ENCODE peak calls at places on chromosome 17, in eight cellular contexts. B is neural progenitor cell, J is left ventricle myocardium inferior, M is heart left ventricle, Q is coronary artery, D is GM23338, C is thoracic aorta, R is H1. K is an unnamed sample.

GRCh38 chr17:30291571-30292489 is at the start of gene BLMH:
- DNase-seq in B (peak), J (peak), M (peak), Q (peak), D (peak), C (peak), R (peak), K (peak)

GRCh38 chr17:4969551-4970231 is 2.1 kb upstream of the SPAG7 start:
- DNase-seq in B (no peak), J (no peak), M (no peak), Q (no peak), D (no peak), C (no peak), R (no peak), K (no peak)

GRCh38 chr17:3959295-3959899 is 4.8 kb downstream of the ATP2A3 start:
- DNase-seq in B (no peak), J (no peak), M (no peak), Q (no peak), D (no peak), C (no peak), R (no peak), K (no peak)

GRCh38 chr17:71180801-71181385 is 939.9 kb upstream of the SOX9 start:
- DNase-seq in B (no peak), J (no peak), M (no peak), Q (no peak), D (no peak), C (no peak), R (no peak), K (no peak)

GRCh38 chr17:28645576-28645939 is 600 bp upstream of the BLTP2 start:
- DNase-seq in B (no peak), J (no peak), M (no peak), Q (no peak), D (no peak), C (no peak), R (no peak), K (no peak)

GRCh38 chr17:74715144-74715543 is 2.4 kb upstream of the CD300LF start:
- DNase-seq in B (no peak), J (no peak), M (no peak), Q (no peak), D (no peak), C (no peak), R (no peak), K (no peak)

GRCh38 chr17:31596382-31597323 is 205.2 kb downstream of the RAB11FIP4 start:
- DNase-seq in B (peak), J (peak), M (peak), Q (peak), D (peak), C (peak), R (peak), K (peak)

GRCh38 chr17:8939496-8940334 is 25.8 kb downstream of the PIK3R5 start:
- DNase-seq in B (no peak), J (no peak), M (no peak), Q (no peak), D (peak), C (no peak), R (no peak), K (no peak)

GRCh38 chr17:80781188-80781577 is 210.5 kb upstream of the CHMP6 start:
- DNase-seq in B (no peak), J (no peak), M (no peak), Q (no peak), D (no peak), C (no peak), R (no peak), K (no peak)

GRCh38 chr17:74452027-74452840 is 14.2 kb upstream of the CD300A start:
- DNase-seq in B (no peak), J (no peak), M (peak), Q (no peak), D (no peak), C (no peak), R (no peak), K (no peak)

GRCh38 chr17:12588531-12588930 is 77.2 kb upstream of the MYOCD start:
- DNase-seq in B (no peak), J (no peak), M (no peak), Q (no peak), D (no peak), C (no peak), R (no peak), K (no peak)
- H3K27ac ChIP-seq in B (no peak), J (no peak), M (no peak), Q (no peak), D (no peak), C (no peak), R (no peak), K (no peak)

GRCh38 chr17:82217530-82218204 is 5.0 kb upstream of the CCDC57 start:
- DNase-seq in B (no peak), J (peak), M (peak), Q (peak), D (no peak), C (no peak), R (no peak), K (peak)
- TF ChIP-seq CTCF in B (no peak), J (no peak), M (no peak), Q (no peak), D (no peak), C (no peak), R (no peak), K (no peak)

GRCh38 chr17:18259621-18260331 is 686 bp upstream of the MIEF2 start:
- DNase-seq in B (peak), J (no peak), M (no peak), Q (no peak), D (no peak), C (no peak), R (no peak), K (no peak)
- H3K4me3 ChIP-seq in B (peak), J (peak), M (peak), Q (peak), D (peak), C (peak), R (peak), K (peak)

GRCh38 chr17:49549691-49550678 is 25.7 kb upstream of the NXPH3 start:
- DNase-seq in B (no peak), J (no peak), M (no peak), Q (no peak), D (no peak), C (no peak), R (no peak), K (no peak)
- H3K27ac ChIP-seq in B (no peak), J (no peak), M (no peak), Q (no peak), D (no peak), C (no peak), R (no peak), K (no peak)

GRCh38 chr17:57833597-57833939 is 16.3 kb downstream of the MRPS23 start:
- DNase-seq in B (no peak), J (no peak), M (no peak), Q (no peak), D (no peak), C (no peak), R (no peak), K (no peak)
- TF ChIP-seq CTCF in B (no peak), J (peak), M (no peak), Q (no peak), D (no peak), C (no peak), R (no peak), K (no peak)

GRCh38 chr17:45004388-45004787 is 36.3 kb upstream of the C1QL1 start:
- DNase-seq in B (no peak), J (no peak), M (no peak), Q (no peak), D (no peak), C (no peak), R (no peak), K (no peak)
- H3K4me3 ChIP-seq in B (no peak), J (no peak), M (no peak), Q (no peak), D (no peak), C (no peak), R (no peak), K (no peak)

K was measured in dorsolateral prefrontal cortex.